ENCODE peak calls at places on chromosomes 6 and 20, in four cellular contexts. B is ascending aorta, D is globus pallidus, S is IMR-90. Q is an unnamed sample.

GRCh38 chr20:51429144-51429482 is 113.4 kb downstream of the NFATC2 start:
- DNase-seq in S (no peak), D (no peak), B (no peak), Q (no peak)

GRCh38 chr20:44070139-44070900 is 116.7 kb downstream of the JPH2 start:
- DNase-seq in D (peak; percentile 60), S (no peak), B (no peak), Q (peak; percentile 68)

GRCh38 chr20:5657190-5657872 is 92.9 kb upstream of the SHLD1 start:
- DNase-seq in D (peak; percentile 42), B (no peak), S (peak; percentile 99), Q (peak; percentile 79)

GRCh38 chr20:51602131-51602530 is 59.6 kb upstream of the NFATC2 start:
- DNase-seq in B (no peak), D (no peak), S (no peak), Q (no peak)

GRCh38 chr6:20657274-20657800 is 123.1 kb downstream of the CDKAL1 start:
- DNase-seq in B (no peak), S (no peak), D (no peak), Q (no peak)

GRCh38 chr6:40425192-40425919 is 161.8 kb downstream of the LRFN2 start:
- DNase-seq in S (no peak), B (no peak), D (peak; percentile 6), Q (peak; percentile 41)

GRCh38 chr6:131602913-131603312 is 25.1 kb downstream of the MED23 start:
- DNase-seq in S (peak; percentile 97), D (no peak), B (no peak), Q (no peak)

GRCh38 chr6:9095671-9096260 is 660.4 kb upstream of the SLC35B3 start:
- DNase-seq in D (no peak), S (no peak), B (no peak), Q (no peak)

GRCh38 chr6:151239603-151240035 is at the start of gene AKAP12:
- DNase-seq in B (peak; percentile 11), S (peak; percentile 45), D (no peak), Q (no peak)

GRCh38 chr20:51095755-51096509 is 73.0 kb upstream of the KCNG1 start:
- DNase-seq in D (peak; percentile 15), B (no peak), S (no peak), Q (no peak)

GRCh38 chr6:47484616-47485015 is 7.0 kb downstream of the CD2AP start:
- DNase-seq in S (peak; percentile 81), D (no peak), B (no peak), Q (no peak)

GRCh38 chr6:105179244-105180065 is at the start of gene POPDC3:
- DNase-seq in D (peak; percentile 62), B (no peak), S (peak; percentile 53), Q (peak; percentile 34)

GRCh38 chr20:61733216-61733615 is 332.5 kb downstream of the TAF4 start:
- DNase-seq in B (no peak), D (no peak), S (no peak), Q (no peak)

GRCh38 chr6:148502083-148502772 is 159.6 kb downstream of the SASH1 start:
- DNase-seq in S (peak; percentile 28), B (no peak), D (no peak), Q (peak; percentile 42)

Q was measured in pons.